ENCODE peak calls at places on chromosomes 5 and 9, in four cellular contexts. Q is RWPE1, L is occipital lobe, M is hippocampal formation. J is an unnamed sample.

GRCh38 chr9:22425551-22425950 is 21.1 kb upstream of the DMRTA1 start:
- DNase-seq in L (no peak), M (no peak), Q (no peak), J (no peak)

GRCh38 chr9:95268681-95269080 is 48.8 kb downstream of the FANCC start:
- DNase-seq in L (no peak), M (peak), Q (no peak), J (peak)

GRCh38 chr9:2466703-2467102 is 154.9 kb upstream of the VLDLR start:
- DNase-seq in M (no peak), Q (no peak), L (no peak), J (no peak)

GRCh38 chr5:154309361-154309725 is 118.8 kb downstream of the GALNT10 start:
- DNase-seq in Q (no peak), M (no peak), L (no peak), J (no peak)

GRCh38 chr9:33227013-33227398 is 13.0 kb upstream of the SPINK4 start:
- DNase-seq in Q (no peak), L (no peak), M (no peak), J (no peak)

GRCh38 chr9:129888809-129889460 is 53.7 kb downstream of the USP20 start:
- DNase-seq in Q (no peak), L (no peak), M (no peak), J (no peak)

GRCh38 chr9:69198526-69199250 is 24.6 kb downstream of the TJP2 start:
- DNase-seq in M (peak), L (no peak), Q (no peak), J (no peak)

GRCh38 chr5:172940242-172941066 is 18.8 kb upstream of the RPL26L1 start:
- DNase-seq in L (no peak), Q (no peak), M (no peak), J (no peak)

GRCh38 chr5:95962785-95963184 is 1.1 kb upstream of the ELL2 start:
- DNase-seq in Q (peak), L (no peak), M (no peak), J (peak)

GRCh38 chr5:176908677-176909358 is 9.7 kb upstream of the HK3 start:
- DNase-seq in L (no peak), Q (no peak), M (no peak), J (no peak)